ENCODE peak calls at places on chromosomes 4 and X, in nine cellular contexts. J, S, A, G, F, C, X, U and Z are unnamed samples.

GRCh38 chr4:120317713-120318112 is 251.1 kb upstream of the MAD2L1 start:
- DNase-seq in J (no peak), S (no peak), A (no peak), G (no peak), F (no peak), C (no peak), X (no peak), U (no peak), Z (no peak)

GRCh38 chr4:180449395-180449956 is 1793.7 kb upstream of the TENM3 start:
- DNase-seq in J (peak), S (peak), A (no peak), G (peak), F (peak), C (no peak), X (no peak), U (no peak), Z (no peak)

GRCh38 chrX:118726887-118727685 is at the start of gene IL13RA1:
- DNase-seq in J (peak), S (peak), A (peak), G (peak), F (peak), C (no peak), X (peak), U (peak), Z (no peak)

GRCh38 chr4:135418353-135418752 is 1216.8 kb upstream of the PABPC4L start:
- DNase-seq in J (no peak), S (no peak), A (no peak), G (peak), F (peak), C (no peak), X (no peak), U (no peak), Z (no peak)

GRCh38 chrX:51860679-51861078 is 32.7 kb upstream of the MAGED1 start:
- DNase-seq in J (no peak), S (no peak), A (no peak), G (peak), F (peak), C (peak), X (no peak), U (peak), Z (peak)

GRCh38 chr4:157076578-157076947 is 613 bp downstream of the GLRB start:
- DNase-seq in J (peak), S (peak), A (no peak), G (peak), F (peak), C (no peak), X (no peak), U (peak), Z (no peak)

GRCh38 chr4:47643845-47644244 is 158.8 kb downstream of the ATP10D start:
- DNase-seq in J (no peak), S (no peak), A (no peak), G (no peak), F (peak), C (no peak), X (no peak), U (no peak), Z (no peak)

GRCh38 chrX:316351-317325 is 2.0 kb downstream of the GTPBP6 start:
- DNase-seq in J (no peak), S (no peak), A (peak), G (no peak), F (no peak), C (no peak), X (no peak), U (peak), Z (no peak)

GRCh38 chr4:47686294-47686872 is 151.5 kb downstream of the CORIN start:
- DNase-seq in J (no peak), S (peak), A (peak), G (peak), F (peak), C (peak), X (peak), U (peak), Z (no peak)

GRCh38 chr4:110742148-110742547 is 119.3 kb upstream of the PITX2 start:
- DNase-seq in J (no peak), S (no peak), A (no peak), G (no peak), F (no peak), C (no peak), X (no peak), U (no peak), Z (no peak)

GRCh38 chr4:41009411-41009810 is 204.9 kb downstream of the APBB2 start:
- DNase-seq in J (no peak), S (no peak), A (no peak), G (no peak), F (no peak), C (no peak), X (no peak), U (no peak), Z (no peak)

GRCh38 chr4:6688879-6689505 is 4.7 kb upstream of the S100P start:
- DNase-seq in J (no peak), S (peak), A (no peak), G (peak), F (peak), C (peak), X (peak), U (peak), Z (peak)

GRCh38 chr4:102466298-102466697 is 34.9 kb upstream of the NFKB1 start:
- DNase-seq in J (no peak), S (no peak), A (no peak), G (no peak), F (no peak), C (no peak), X (no peak), U (no peak), Z (no peak)

GRCh38 chr4:79864470-79865190 is 208.4 kb downstream of the ANTXR2 start:
- DNase-seq in J (no peak), S (no peak), A (no peak), G (no peak), F (no peak), C (no peak), X (no peak), U (no peak), Z (no peak)

GRCh38 chr4:2814627-2815026 is 21.7 kb downstream of the SH3BP2 start:
- DNase-seq in J (no peak), S (no peak), A (no peak), G (no peak), F (no peak), C (no peak), X (no peak), U (no peak), Z (no peak)

GRCh38 chr4:75673959-75674328 is 733 bp upstream of the G3BP2 start:
- DNase-seq in J (no peak), S (no peak), A (no peak), G (no peak), F (peak), C (no peak), X (no peak), U (no peak), Z (no peak)

GRCh38 chr4:89284828-89285227 is 22.8 kb downstream of the GPRIN3 start:
- DNase-seq in J (no peak), S (no peak), A (no peak), G (no peak), F (no peak), C (no peak), X (no peak), U (no peak), Z (no peak)

GRCh38 chr4:13922873-13923645 is 295.5 kb upstream of the BOD1L1 start:
- DNase-seq in J (no peak), S (no peak), A (no peak), G (no peak), F (no peak), C (no peak), X (no peak), U (no peak), Z (no peak)

GRCh38 chr4:170139764-170140163 is 50.0 kb upstream of the AADAT start:
- DNase-seq in J (no peak), S (no peak), A (no peak), G (no peak), F (no peak), C (no peak), X (no peak), U (no peak), Z (no peak)

GRCh38 chr4:132955146-132955545 is 193.9 kb upstream of the PCDH10 start:
- DNase-seq in J (no peak), S (no peak), A (no peak), G (no peak), F (peak), C (no peak), X (no peak), U (no peak), Z (no peak)

GRCh38 chr4:116878280-116878679 is 207.1 kb downstream of the TRAM1L1 start:
- DNase-seq in J (no peak), S (no peak), A (no peak), G (no peak), F (no peak), C (no peak), X (no peak), U (no peak), Z (no peak)

GRCh38 chr4:84924439-84924838 is 42.1 kb downstream of the WDFY3 start:
- DNase-seq in J (no peak), S (no peak), A (no peak), G (no peak), F (no peak), C (no peak), X (no peak), U (no peak), Z (no peak)